ENCODE peak calls at places on chromosome 14, in seven cellular contexts. O is stomach, C is SJCRH30, T is GM23338, G is Karpas-422, V is psoas muscle, Y is left ventricle myocardium inferior. F is an unnamed sample.

GRCh38 chr14:73903028-73903427 is 16.4 kb downstream of the ZNF410 start:
- DNase-seq in Y (no peak), V (no peak), T (no peak), O (no peak), G (no peak), C (no peak), F (no peak)

GRCh38 chr14:55309761-55310365 is 38.6 kb downstream of the FBXO34 start:
- DNase-seq in T (no peak), V (no peak), G (no peak), O (no peak), C (no peak), Y (no peak), F (no peak)

GRCh38 chr14:60116181-60116580 is 24.5 kb downstream of the PCNX4 start:
- DNase-seq in O (no peak), G (no peak), C (no peak), Y (no peak), V (no peak), T (no peak), F (no peak)

GRCh38 chr14:76421662-76422061 is 45.7 kb downstream of the ESRRB start:
- DNase-seq in T (peak; percentile 50), G (no peak), V (no peak), Y (no peak), C (no peak), O (no peak), F (no peak)

GRCh38 chr14:74978416-74978947 is 23.1 kb upstream of the PGF start:
- DNase-seq in C (peak; percentile 68), G (no peak), V (no peak), Y (no peak), T (no peak), O (no peak), F (no peak)

GRCh38 chr14:37778135-37778943 is 182.9 kb downstream of the TTC6 start:
- DNase-seq in O (no peak), G (peak; percentile 30), Y (no peak), T (no peak), V (no peak), C (no peak), F (no peak)

GRCh38 chr14:35046751-35047536 is 872 bp downstream of the FAM177A1 start:
- DNase-seq in O (peak; percentile 58), G (no peak), T (peak; percentile 71), Y (no peak), V (no peak), C (no peak), F (peak; percentile 60)

GRCh38 chr14:77085538-77085937 is 12.5 kb upstream of the CIPC start:
- DNase-seq in T (peak; percentile 43), G (no peak), Y (no peak), C (no peak), O (no peak), V (no peak), F (no peak)

GRCh38 chr14:87386453-87386980 is 606.5 kb downstream of the GALC start:
- DNase-seq in T (no peak), G (peak; percentile 66), C (no peak), O (no peak), Y (no peak), V (no peak), F (no peak)

GRCh38 chr14:24670594-24670993 is 36.6 kb upstream of the GZMB start:
- DNase-seq in T (no peak), Y (no peak), C (no peak), O (no peak), G (no peak), V (no peak), F (no peak)

GRCh38 chr14:79011091-79011919 is 841.1 kb downstream of the NRXN3 start:
- DNase-seq in O (no peak), G (peak; percentile 77), T (peak; percentile 65), C (no peak), Y (no peak), V (no peak), F (no peak)

GRCh38 chr14:90576581-90576980 is 179.8 kb downstream of the CALM1 start:
- DNase-seq in C (no peak), T (no peak), V (no peak), Y (no peak), G (no peak), O (no peak), F (no peak)

GRCh38 chr14:90573385-90574105 is 176.7 kb downstream of the CALM1 start:
- DNase-seq in V (no peak), Y (no peak), T (no peak), O (no peak), G (no peak), C (no peak), F (no peak)

GRCh38 chr14:90575336-90575735 is 178.5 kb downstream of the CALM1 start:
- DNase-seq in V (no peak), C (no peak), G (no peak), Y (no peak), T (no peak), O (no peak), F (no peak)

GRCh38 chr14:90575781-90576180 is 179.0 kb downstream of the CALM1 start:
- DNase-seq in O (no peak), C (no peak), T (no peak), V (no peak), Y (no peak), G (no peak), F (no peak)

DNA sequence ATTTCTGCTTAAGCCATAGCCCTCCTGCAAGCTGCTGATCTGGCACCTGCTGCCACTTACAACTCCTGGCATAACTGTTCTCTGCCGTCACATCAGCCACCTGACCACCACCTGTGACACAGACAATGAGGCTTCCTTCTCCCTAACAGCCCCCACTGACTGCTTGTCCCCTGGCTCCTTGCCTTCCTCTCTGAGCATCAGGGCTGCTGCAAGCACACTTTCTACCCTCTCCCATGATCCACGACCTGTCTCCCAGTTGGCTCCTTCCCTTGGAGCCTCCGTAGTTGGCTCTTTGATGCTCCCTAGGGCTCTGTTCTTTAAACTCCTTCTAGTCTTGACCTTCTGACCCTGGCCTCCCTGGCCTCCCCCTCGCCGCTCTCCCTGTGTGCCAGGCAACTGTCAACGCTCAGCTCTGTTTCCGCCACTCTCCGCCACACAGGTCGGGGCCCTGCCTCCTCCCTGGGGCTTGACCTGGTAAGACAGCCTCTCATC is 177.9 kb downstream of the CALM1 start:
- DNase-seq in Y (peak; percentile 69), T (no peak), G (no peak), O (no peak), V (peak; percentile 46), C (no peak), F (no peak)
- H3K4me3 ChIP-seq in Y (no peak overlapping the region), T (no peak overlapping the region), G (no peak overlapping the region), O (no peak overlapping the region), V (no peak overlapping the region), C (no peak overlapping the region), F (no peak overlapping the region)

GRCh38 chr14:105026033-105026785 is 5.3 kb upstream of the CDCA4 start:
- DNase-seq in Y (no peak), O (no peak), G (no peak), T (no peak), C (no peak), V (no peak), F (no peak)

GRCh38 chr14:105029402-105029801 is 8.5 kb upstream of the CDCA4 start:
- DNase-seq in Y (no peak), V (no peak), T (no peak), G (no peak), C (no peak), O (no peak), F (no peak)

GRCh38 chr14:105028251-105028927 is 7.5 kb upstream of the CDCA4 start:
- DNase-seq in T (no peak), Y (no peak), O (no peak), V (no peak), G (no peak), C (no peak), F (no peak)

GRCh38 chr14:105025429-105025828 is 4.5 kb upstream of the CDCA4 start:
- DNase-seq in G (no peak), C (no peak), V (no peak), O (no peak), T (no peak), Y (no peak), F (no peak)

GRCh38 chr14:105026789-105027563 is 6.1 kb upstream of the CDCA4 start:
- DNase-seq in T (no peak), V (no peak), G (peak; percentile 74), Y (no peak), O (no peak), C (no peak), F (no peak)
- H3K27ac ChIP-seq in T (no peak overlapping the region), V (no peak overlapping the region), G (no peak overlapping the region), Y (no peak overlapping the region), O (no peak overlapping the region), C (no peak overlapping the region), F (no peak overlapping the region)

GRCh38 chr14:68944162-68944561 is 34.9 kb downstream of the ACTN1 start:
- DNase-seq in C (no peak), O (no peak), T (no peak), Y (no peak), G (no peak), V (no peak), F (no peak)

GRCh38 chr14:68943107-68943506 is 36.0 kb downstream of the ACTN1 start:
- DNase-seq in G (no peak), C (no peak), V (no peak), O (no peak), T (no peak), Y (no peak), F (no peak)

GRCh38 chr14:68940614-68941185 is 38.4 kb downstream of the ACTN1 start:
- DNase-seq in O (no peak), C (no peak), G (no peak), T (no peak), V (no peak), Y (no peak), F (no peak)

GRCh38 chr14:68941820-68942219 is 37.3 kb downstream of the ACTN1 start:
- DNase-seq in T (peak; percentile 92), G (no peak), Y (peak; percentile 50), O (peak; percentile 34), V (peak; percentile 47), C (peak; percentile 54), F (no peak)

DNA sequence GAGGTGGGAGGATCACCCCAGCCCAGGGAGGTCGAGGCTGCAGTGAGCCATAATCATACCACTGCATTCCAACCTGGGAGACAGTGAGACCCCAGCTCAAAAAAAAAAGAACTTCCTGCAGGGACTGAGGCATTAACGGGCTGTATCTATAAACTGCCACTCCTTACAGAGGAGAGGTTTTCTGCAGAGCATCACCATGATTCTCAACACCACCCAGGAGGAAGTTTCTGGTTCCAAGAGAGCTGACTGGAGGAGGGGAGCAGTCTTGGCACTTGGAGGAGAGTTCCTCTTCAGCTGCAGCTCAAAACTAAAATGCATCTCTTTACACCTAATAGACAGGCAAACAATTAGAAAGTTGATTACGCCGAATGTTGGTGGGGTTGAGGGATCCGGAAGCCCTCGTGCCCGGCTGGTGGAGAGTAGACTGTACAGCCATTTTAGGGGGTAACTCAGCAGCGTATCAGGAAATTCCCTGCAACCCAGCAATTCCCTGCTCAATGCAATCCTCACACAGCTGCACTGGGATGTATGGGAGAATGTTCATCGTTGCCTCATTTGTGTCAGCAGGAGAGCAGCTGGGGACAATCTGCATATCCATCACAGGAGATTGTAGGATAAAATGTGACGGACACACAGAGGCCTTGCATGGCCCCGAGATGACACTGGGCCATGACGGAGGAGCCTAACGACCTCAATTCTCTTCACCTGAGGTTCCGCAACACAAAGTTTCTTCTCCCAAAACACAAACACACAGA is 36.6 kb downstream of the ACTN1 start:
- DNase-seq in C (no peak), Y (no peak), O (no peak), V (no peak), G (no peak), T (no peak), F (no peak)
- H3K4me1 ChIP-seq in C (peaks cover 78% of the 10 kb centered on the region), Y (peaks cover 100% of the 10 kb centered on the region), O (peaks cover 100% of the 10 kb centered on the region), V (peaks cover 51% of the 10 kb centered on the region), G (no peaks in the 10 kb centered on the region), T (peaks cover 61% of the 10 kb centered on the region), F (peaks cover 37% of the 10 kb centered on the region)

DNA sequence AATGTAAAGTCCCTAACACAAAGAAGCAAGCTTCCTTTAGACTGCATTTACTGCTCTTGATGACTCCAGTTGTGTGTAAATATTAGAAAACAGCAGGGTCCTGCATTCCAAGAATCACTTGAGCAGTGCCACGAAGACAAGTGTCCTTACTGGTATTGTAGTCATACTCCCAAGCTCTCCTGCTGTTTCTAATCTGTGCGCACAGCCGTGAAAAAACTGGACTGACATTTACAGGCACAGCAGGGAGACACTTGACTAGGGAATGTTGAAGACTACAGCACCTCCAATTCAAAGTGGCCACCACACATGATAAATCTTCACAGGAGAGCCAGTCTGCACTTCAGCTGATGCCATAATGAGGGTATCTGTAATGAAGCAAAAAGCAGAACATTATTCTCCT is 91.4 kb downstream of the VRK1 start:
- DNase-seq in G (no peak), O (no peak), T (no peak), Y (no peak), C (no peak), V (no peak), F (no peak)
- H3K4me3 ChIP-seq in G (no peak overlapping the region), O (no peak overlapping the region), T (no peak overlapping the region), Y (no peak overlapping the region), C (no peak overlapping the region), V (no peak overlapping the region), F (no peak overlapping the region)